ENCODE peak calls at places on chromosomes 7 and 10, in four cellular contexts. One of them, this sample, is unnamed.
A peak's percentile ranks its signal among the peaks of the same experiment; 100 is the strongest.

GRCh38 chr10:99926925-99927718 is 82.6 kb downstream of the DNMBP start:
- DNase-seq in NCI-H1105: no peak
- DNase-seq in activated T-helper 9 cell treated with anti-CD3 and anti-CD28 coated beads, Interleukin-2, amount 50 U/mL, for 16 hours: no peak
- DNase-seq in MCF 10A: peak; percentile 73
- DNase-seq in this sample: no peak

GRCh38 chr7:143018931-143019330 is 8.0 kb downstream of the OR9A2 start:
- DNase-seq in NCI-H1105: no peak
- DNase-seq in activated T-helper 9 cell treated with anti-CD3 and anti-CD28 coated beads, Interleukin-2, amount 50 U/mL, for 16 hours: no peak
- DNase-seq in MCF 10A: no peak
- DNase-seq in this sample: no peak

GRCh38 chr10:178208-178607 is 43.0 kb downstream of the ZMYND11 start:
- DNase-seq in NCI-H1105: no peak
- DNase-seq in MCF 10A: peak; percentile 34
- DNase-seq in activated T-helper 9 cell treated with anti-CD3 and anti-CD28 coated beads, Interleukin-2, amount 50 U/mL, for 16 hours: no peak
- DNase-seq in this sample: no peak

GRCh38 chr7:49789736-49790135 is 16.3 kb downstream of the VWC2 start:
- DNase-seq in MCF 10A: no peak
- DNase-seq in NCI-H1105: no peak
- DNase-seq in activated T-helper 9 cell treated with anti-CD3 and anti-CD28 coated beads, Interleukin-2, amount 50 U/mL, for 16 hours: no peak
- DNase-seq in this sample: no peak

GRCh38 chr7:130814753-130815152 is 80.7 kb upstream of the KLF14 start:
- DNase-seq in MCF 10A: peak; percentile 61
- DNase-seq in activated T-helper 9 cell treated with anti-CD3 and anti-CD28 coated beads, Interleukin-2, amount 50 U/mL, for 16 hours: no peak
- DNase-seq in NCI-H1105: no peak
- DNase-seq in this sample: no peak

GRCh38 chr10:30697806-30698205 is 68.3 kb upstream of the LYZL2 start:
- DNase-seq in activated T-helper 9 cell treated with anti-CD3 and anti-CD28 coated beads, Interleukin-2, amount 50 U/mL, for 16 hours: no peak
- DNase-seq in MCF 10A: no peak
- DNase-seq in NCI-H1105: no peak
- DNase-seq in this sample: no peak

GRCh38 chr7:69553190-69553589 is 45.1 kb upstream of the AUTS2 start:
- DNase-seq in activated T-helper 9 cell treated with anti-CD3 and anti-CD28 coated beads, Interleukin-2, amount 50 U/mL, for 16 hours: no peak
- DNase-seq in NCI-H1105: no peak
- DNase-seq in MCF 10A: no peak
- DNase-seq in this sample: no peak

GRCh38 chr10:126199221-126199998 is 188.9 kb downstream of the ADAM12 start:
- DNase-seq in NCI-H1105: no peak
- DNase-seq in MCF 10A: peak; percentile 97
- DNase-seq in activated T-helper 9 cell treated with anti-CD3 and anti-CD28 coated beads, Interleukin-2, amount 50 U/mL, for 16 hours: no peak
- DNase-seq in this sample: no peak

GRCh38 chr10:71083457-71083975 is 128.9 kb upstream of the UNC5B start:
- DNase-seq in NCI-H1105: no peak
- DNase-seq in activated T-helper 9 cell treated with anti-CD3 and anti-CD28 coated beads, Interleukin-2, amount 50 U/mL, for 16 hours: no peak
- DNase-seq in MCF 10A: no peak
- DNase-seq in this sample: no peak